ENCODE peak calls at places on chromosomes 11 and 22, in four cellular contexts. M is tibial artery, P is kidney, X is colonic mucosa. O is an unnamed sample. For H3K36me3 and H3K4me1, the result is how much of the 10 kb centered on the place peaks cover.

GRCh38 chr11:115716577-115717214 is 212.5 kb upstream of the CADM1 start:
- DNase-seq in M (no peak), P (no peak), X (no peak), O (no peak)

GRCh38 chr22:31734512-31734911 is 15.4 kb downstream of the PRR14L start:
- DNase-seq in M (no peak), P (no peak), X (no peak), O (no peak)

GRCh38 chr22:41256254-41256897 is 15.6 kb upstream of the CHADL start:
- DNase-seq in M (no peak), P (no peak), X (no peak), O (no peak)

GRCh38 chr11:126918556-126918955 is 82.0 kb downstream of the KIRREL3 start:
- DNase-seq in M (no peak), P (no peak), X (no peak), O (no peak)

GRCh38 chr11:74611369-74611861 is 19.0 kb downstream of the POLD3 start:
- DNase-seq in M (no peak), P (no peak), X (no peak), O (no peak)

GRCh38 chr11:78081583-78081982 is 1.9 kb upstream of the NDUFC2 start:
- DNase-seq in M (no peak), P (no peak), X (no peak), O (no peak)

GRCh38 chr22:26476705-26477340 is 6.8 kb downstream of the HPS4 start:
- DNase-seq in M (no peak), P (no peak), X (no peak), O (no peak)

GRCh38 chr11:12157241-12157661 is 46.9 kb downstream of the MICAL2 start:
- DNase-seq in M (no peak), P (no peak), X (no peak), O (no peak)

GRCh38 chr11:64233913-64234839 is at the start of gene VEGFB:
- DNase-seq in M (peak), P (peak), X (peak), O (peak)

GRCh38 chr11:2473361-2474058 is 28.7 kb downstream of the KCNQ1 start:
- DNase-seq in M (peak), P (no peak), X (no peak), O (no peak)

GRCh38 chr22:37109242-37109917 is at the start of gene TMPRSS6:
- DNase-seq in M (no peak), P (no peak), X (no peak), O (no peak)

GRCh38 chr11:9868641-9869040 is 204.8 kb downstream of the SWAP70 start:
- DNase-seq in M (no peak), P (no peak), X (no peak), O (no peak)

GRCh38 chr22:49918911-49919881 is 762 bp downstream of the CRELD2 start:
- DNase-seq in M (peak), P (peak), X (no peak), O (no peak)

GRCh38 chr11:103842795-103843194 is 193.6 kb upstream of the DDI1 start:
- DNase-seq in M (no peak), P (no peak), X (no peak), O (no peak)

GRCh38 chr11:46278387-46279173 is 1.1 kb downstream of the CREB3L1 start:
- DNase-seq in M (no peak), P (peak), X (peak), O (peak)

GRCh38 chr11:113262594-113262993 is 51.8 kb upstream of the TTC12 start:
- DNase-seq in M (no peak), P (no peak), X (no peak), O (no peak)

GRCh38 chr11:60858731-60859464 is 3.1 kb upstream of the PTGDR2 start:
- DNase-seq in M (no peak), P (peak), X (no peak), O (no peak)

GRCh38 chr11:72724851-72725730 is 27.1 kb downstream of the ARAP1 start:
- DNase-seq in M (peak), P (peak), X (peak), O (peak)

GRCh38 chr11:10650630-10651029 is 42.9 kb downstream of the IRAG1 start:
- DNase-seq in M (no peak), P (no peak), X (no peak), O (no peak)

GRCh38 chr22:36977947-36978660 is 41.1 kb downstream of the TST start:
- DNase-seq in M (peak), P (peak), X (peak), O (peak)

DNA sequence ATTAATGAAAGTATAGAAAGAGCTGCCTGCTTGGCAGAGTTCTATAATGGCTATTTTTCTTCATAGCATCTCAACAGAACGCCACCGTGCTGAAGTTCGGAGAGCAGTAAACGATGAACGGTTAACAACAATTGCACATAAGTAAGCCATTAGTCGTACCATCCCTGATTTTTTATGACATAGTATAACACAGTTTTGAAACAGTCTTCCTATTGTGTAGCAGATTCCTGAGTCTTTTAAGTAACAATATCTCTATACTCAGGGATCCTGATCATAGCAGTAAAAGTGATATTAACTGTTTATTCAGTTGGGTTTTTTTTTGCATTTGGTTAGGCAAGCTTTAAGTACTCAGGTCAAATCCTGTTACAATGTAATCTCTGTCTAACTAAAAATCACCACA is 8.4 kb downstream of the EMSY start:
- DNase-seq in M (no peak), P (no peak), X (no peak), O (no peak)
- H3K27ac ChIP-seq in M (no peak), P (no peak), X (no peak), O (no peak)

GRCh38 chr11:68036717-68037239 is 2.0 kb upstream of the TCIRG1 start:
- DNase-seq in M (peak), P (peak), X (no peak), O (peak)
- H3K36me3 ChIP-seq in M (under half), P (under half), X (under half), O (under half)

DNA sequence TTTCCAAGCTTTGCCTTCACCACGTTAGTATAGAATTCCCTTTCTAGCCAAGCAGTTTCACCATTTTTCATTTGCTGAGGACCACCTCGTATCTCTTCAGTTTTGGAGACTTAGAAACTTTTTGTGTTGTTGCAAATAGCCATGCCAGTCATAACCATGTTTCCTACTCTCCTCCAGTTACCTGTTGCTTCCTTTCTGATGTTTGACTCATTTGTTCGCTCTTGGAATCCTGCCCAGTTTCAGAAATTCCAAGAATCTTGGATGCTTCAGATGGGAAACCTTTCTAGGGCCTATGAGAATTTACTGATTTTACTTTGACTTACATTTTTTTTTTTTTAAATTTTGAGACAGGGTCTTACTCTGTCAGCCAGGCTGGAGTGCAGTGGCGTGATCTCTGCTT is 65.4 kb downstream of the PPP6R3 start:
- DNase-seq in M (no peak), P (no peak), X (no peak), O (no peak)
- H3K4me1 ChIP-seq in M (under half), P (under half), X (under half), O (under half)

GRCh38 chr11:83223457-83223856 is 29.9 kb downstream of the ANKRD42 start:
- DNase-seq in M (no peak), P (no peak), X (no peak), O (no peak)
- H3K27ac ChIP-seq in M (no peak), P (no peak), X (no peak), O (no peak)

DNA sequence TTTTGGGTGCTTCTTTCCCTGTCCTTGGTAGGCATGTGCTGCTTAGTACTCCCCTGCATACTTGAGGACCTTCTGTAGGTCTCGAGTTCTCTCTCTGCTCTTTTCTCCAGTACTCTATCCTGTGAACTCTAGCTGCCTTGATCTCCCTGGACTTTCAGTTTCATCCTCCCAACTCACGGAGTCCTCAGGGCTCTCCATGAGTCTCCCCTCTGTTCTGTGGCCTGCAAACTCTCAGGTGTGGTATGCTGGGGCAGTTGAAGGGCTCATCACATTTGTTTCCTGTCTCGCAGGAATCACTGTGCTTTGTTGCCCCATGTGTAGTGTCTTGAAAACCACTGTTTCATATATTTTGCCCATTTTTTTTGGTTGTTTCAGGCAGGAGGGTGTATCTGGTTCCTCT is 3.3 kb upstream of the PACS1 start:
- DNase-seq in M (no peak), P (no peak), X (no peak), O (no peak)
- H3K36me3 ChIP-seq in M (half or more), P (under half), X (under half), O (half or more)

DNA sequence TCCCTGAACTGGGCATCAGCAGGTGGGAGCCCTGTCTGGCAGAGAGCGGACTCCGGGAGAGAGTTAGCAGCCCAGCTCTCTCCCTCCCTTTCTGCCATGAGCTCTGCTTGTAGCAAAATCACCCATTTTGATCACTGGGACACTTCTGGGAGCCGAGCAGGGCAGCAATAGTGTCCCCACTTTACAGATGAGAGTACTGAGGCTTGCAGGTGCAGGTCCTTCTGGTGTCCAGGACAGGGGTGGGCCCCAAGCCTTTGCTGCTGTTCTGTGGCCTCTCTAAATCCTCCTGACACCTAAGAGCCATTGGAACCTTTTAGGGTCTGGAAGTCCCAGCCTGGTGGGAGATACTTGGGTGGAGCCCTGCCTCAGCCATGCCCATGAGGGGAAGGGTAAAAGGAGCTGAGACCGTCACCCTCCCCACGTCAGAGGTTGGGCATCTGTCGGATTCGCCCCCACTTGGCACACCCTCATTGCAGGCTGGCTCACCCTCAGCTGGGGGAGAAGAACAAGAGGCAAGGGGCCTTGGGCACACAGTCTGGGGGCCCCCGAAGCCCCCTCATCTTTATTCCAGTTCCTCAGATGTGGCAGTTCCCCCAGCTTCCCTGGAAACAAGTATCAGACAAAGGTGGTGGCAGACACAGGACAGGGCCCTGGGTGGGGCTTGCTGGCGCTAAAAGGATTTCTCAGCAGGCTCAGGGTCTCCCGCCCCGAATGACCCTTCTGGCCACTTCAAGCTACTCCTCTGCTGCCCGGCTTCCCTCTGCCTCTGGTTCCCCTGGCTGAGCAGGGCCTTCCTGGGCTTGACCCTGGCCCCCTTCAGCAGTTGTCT is 4.5 kb downstream of the RIN1 start:
- DNase-seq in M (no peak), P (peak), X (no peak), O (no peak)
- H3K4me1 ChIP-seq in M (under half), P (under half), X (under half), O (under half)

GRCh38 chr11:119109843-119110242 is 2.7 kb downstream of the C2CD2L start:
- DNase-seq in M (no peak), P (no peak), X (no peak), O (no peak)

GRCh38 chr11:119108151-119108856 is 1.2 kb downstream of the C2CD2L start:
- DNase-seq in M (no peak), P (peak), X (peak), O (no peak)

GRCh38 chr11:119107538-119108150 is 500 bp downstream of the C2CD2L start:
- DNase-seq in M (no peak), P (no peak), X (peak), O (no peak)

GRCh38 chr11:119110439-119110838 is 3.3 kb downstream of the C2CD2L start:
- DNase-seq in M (no peak), P (no peak), X (no peak), O (no peak)

GRCh38 chr11:119108857-119109221 is 1.7 kb downstream of the C2CD2L start:
- DNase-seq in M (no peak), P (no peak), X (peak), O (no peak)
- H3K27ac ChIP-seq in M (no peak), P (peak), X (peak), O (no peak)

GRCh38 chr11:128201006-128201405 is 386.4 kb downstream of the ETS1 start:
- DNase-seq in M (no peak), P (no peak), X (no peak), O (no peak)

GRCh38 chr11:128201801-128202200 is 385.6 kb downstream of the ETS1 start:
- DNase-seq in M (no peak), P (peak), X (no peak), O (no peak)

GRCh38 chr11:128196235-128196634 is 391.1 kb downstream of the ETS1 start:
- DNase-seq in M (no peak), P (no peak), X (no peak), O (no peak)

GRCh38 chr11:128198206-128198605 is 389.2 kb downstream of the ETS1 start:
- DNase-seq in M (no peak), P (no peak), X (no peak), O (no peak)

GRCh38 chr11:128200467-128200866 is 386.9 kb downstream of the ETS1 start:
- DNase-seq in M (no peak), P (no peak), X (no peak), O (no peak)
- H3K36me3 ChIP-seq in M (under half), P (under half), X (under half), O (under half)

O was measured in heart left ventricle.